ENCODE peak calls at places on chromosomes 1 and 21, in four cellular contexts. One of them, this sample, is unnamed.

GRCh38 chr1:201260236-201260591 is 23.1 kb upstream of the PKP1 start:
- DNase-seq in AG10803: peak
- DNase-seq in stimulated activated CD8-positive, alpha-beta memory T cell treated with anti-CD3 and anti-CD28 coated beads, Interleukin-7, amount 100 ng/mL, for 24 hours: no peak
- DNase-seq in effector memory CD8-positive, alpha-beta T cell: no peak
- DNase-seq in this sample: no peak

GRCh38 chr1:39238476-39238875 is 34.0 kb downstream of the MACF1 start:
- DNase-seq in AG10803: peak
- DNase-seq in stimulated activated CD8-positive, alpha-beta memory T cell treated with anti-CD3 and anti-CD28 coated beads, Interleukin-7, amount 100 ng/mL, for 24 hours: no peak
- DNase-seq in effector memory CD8-positive, alpha-beta T cell: no peak
- DNase-seq in this sample: no peak

GRCh38 chr1:27145934-27146354 is 9.0 kb downstream of the SLC9A1 start:
- DNase-seq in AG10803: peak
- DNase-seq in stimulated activated CD8-positive, alpha-beta memory T cell treated with anti-CD3 and anti-CD28 coated beads, Interleukin-7, amount 100 ng/mL, for 24 hours: no peak
- DNase-seq in effector memory CD8-positive, alpha-beta T cell: no peak
- DNase-seq in this sample: peak

GRCh38 chr1:56709269-56709880 is 64.3 kb downstream of the PRKAA2 start:
- DNase-seq in AG10803: peak
- DNase-seq in stimulated activated CD8-positive, alpha-beta memory T cell treated with anti-CD3 and anti-CD28 coated beads, Interleukin-7, amount 100 ng/mL, for 24 hours: no peak
- DNase-seq in effector memory CD8-positive, alpha-beta T cell: no peak
- DNase-seq in this sample: peak

GRCh38 chr1:40788561-40789341 is 5.2 kb downstream of the KCNQ4 start:
- DNase-seq in AG10803: no peak
- DNase-seq in stimulated activated CD8-positive, alpha-beta memory T cell treated with anti-CD3 and anti-CD28 coated beads, Interleukin-7, amount 100 ng/mL, for 24 hours: no peak
- DNase-seq in effector memory CD8-positive, alpha-beta T cell: no peak
- DNase-seq in this sample: no peak

GRCh38 chr1:165384016-165384415 is 27.5 kb upstream of the LMX1A start:
- DNase-seq in AG10803: no peak
- DNase-seq in stimulated activated CD8-positive, alpha-beta memory T cell treated with anti-CD3 and anti-CD28 coated beads, Interleukin-7, amount 100 ng/mL, for 24 hours: no peak
- DNase-seq in effector memory CD8-positive, alpha-beta T cell: no peak
- DNase-seq in this sample: no peak

GRCh38 chr1:64440423-64440822 is 29.5 kb upstream of the CACHD1 start:
- DNase-seq in AG10803: no peak
- DNase-seq in stimulated activated CD8-positive, alpha-beta memory T cell treated with anti-CD3 and anti-CD28 coated beads, Interleukin-7, amount 100 ng/mL, for 24 hours: no peak
- DNase-seq in effector memory CD8-positive, alpha-beta T cell: no peak
- DNase-seq in this sample: no peak

GRCh38 chr1:1552263-1552639 is 11.8 kb upstream of the TMEM240 start:
- DNase-seq in AG10803: no peak
- DNase-seq in stimulated activated CD8-positive, alpha-beta memory T cell treated with anti-CD3 and anti-CD28 coated beads, Interleukin-7, amount 100 ng/mL, for 24 hours: no peak
- DNase-seq in effector memory CD8-positive, alpha-beta T cell: no peak
- DNase-seq in this sample: no peak

GRCh38 chr1:21706151-21706835 is 37.1 kb upstream of the RAP1GAP start:
- DNase-seq in AG10803: peak
- DNase-seq in stimulated activated CD8-positive, alpha-beta memory T cell treated with anti-CD3 and anti-CD28 coated beads, Interleukin-7, amount 100 ng/mL, for 24 hours: no peak
- DNase-seq in effector memory CD8-positive, alpha-beta T cell: no peak
- DNase-seq in this sample: no peak

GRCh38 chr1:230153655-230154296 is 86.7 kb downstream of the GALNT2 start:
- DNase-seq in AG10803: peak
- DNase-seq in stimulated activated CD8-positive, alpha-beta memory T cell treated with anti-CD3 and anti-CD28 coated beads, Interleukin-7, amount 100 ng/mL, for 24 hours: no peak
- DNase-seq in effector memory CD8-positive, alpha-beta T cell: no peak
- DNase-seq in this sample: no peak

GRCh38 chr1:205065666-205066065 is 18.6 kb downstream of the TMEM81 start:
- DNase-seq in AG10803: no peak
- DNase-seq in stimulated activated CD8-positive, alpha-beta memory T cell treated with anti-CD3 and anti-CD28 coated beads, Interleukin-7, amount 100 ng/mL, for 24 hours: no peak
- DNase-seq in effector memory CD8-positive, alpha-beta T cell: no peak
- DNase-seq in this sample: no peak

GRCh38 chr1:183274836-183275235 is 88.8 kb downstream of the LAMC2 start:
- DNase-seq in AG10803: no peak
- DNase-seq in stimulated activated CD8-positive, alpha-beta memory T cell treated with anti-CD3 and anti-CD28 coated beads, Interleukin-7, amount 100 ng/mL, for 24 hours: no peak
- DNase-seq in effector memory CD8-positive, alpha-beta T cell: no peak
- DNase-seq in this sample: no peak

GRCh38 chr21:34351786-34352241 is 12.0 kb upstream of the KCNE2 start:
- DNase-seq in AG10803: peak
- DNase-seq in stimulated activated CD8-positive, alpha-beta memory T cell treated with anti-CD3 and anti-CD28 coated beads, Interleukin-7, amount 100 ng/mL, for 24 hours: no peak
- DNase-seq in effector memory CD8-positive, alpha-beta T cell: no peak
- DNase-seq in this sample: peak

GRCh38 chr1:213892471-213892870 is 95.3 kb upstream of the PROX1 start:
- DNase-seq in AG10803: no peak
- DNase-seq in stimulated activated CD8-positive, alpha-beta memory T cell treated with anti-CD3 and anti-CD28 coated beads, Interleukin-7, amount 100 ng/mL, for 24 hours: no peak
- DNase-seq in effector memory CD8-positive, alpha-beta T cell: no peak
- DNase-seq in this sample: no peak